ENCODE peak calls at places on chromosomes 1 and 21, in eight cellular contexts. Z is activated gamma-delta T cell treated with anti-CD3 and anti-CD28 coated beads, Interleukin-2, amount 50 U/mL, for 16 hours; Y is NCI-H2081; E is activated CD4-positive, alpha-beta memory T cell treated with anti-CD3 and anti-CD28 coated beads for 36 hours; W is OCI-LY7; U is AG04449; J is H7; X is body of pancreas. A is an unnamed sample.

GRCh38 chr21:33989440-33989839 is 73.8 kb upstream of the ATP5PO start:
- DNase-seq in Z (no peak), Y (no peak), E (no peak), W (no peak), U (no peak), J (no peak), X (no peak), A (no peak)

GRCh38 chr1:201536542-201536941 is 2.4 kb upstream of the NAV1 start:
- DNase-seq in Z (no peak), Y (no peak), E (no peak), W (no peak), U (no peak), J (no peak), X (no peak), A (peak)

GRCh38 chr1:24409535-24409934 is 4.0 kb downstream of the STPG1 start:
- DNase-seq in Z (no peak), Y (no peak), E (no peak), W (no peak), U (no peak), J (no peak), X (no peak), A (peak)

GRCh38 chr1:46302091-46303037 is 1.1 kb downstream of the LRRC41 start:
- DNase-seq in Z (peak), Y (peak), E (peak), W (peak), U (no peak), J (peak), X (peak), A (peak)

GRCh38 chr1:186682721-186683120 is 2.5 kb upstream of the PTGS2 start:
- DNase-seq in Z (no peak), Y (no peak), E (no peak), W (no peak), U (no peak), J (no peak), X (no peak), A (peak)

GRCh38 chr1:198564716-198565115 is 24.2 kb upstream of the ATP6V1G3 start:
- DNase-seq in Z (no peak), Y (no peak), E (no peak), W (no peak), U (no peak), J (no peak), X (no peak), A (no peak)

GRCh38 chr1:152190589-152190988 is 31.6 kb upstream of the RPTN start:
- DNase-seq in Z (no peak), Y (no peak), E (no peak), W (no peak), U (no peak), J (no peak), X (no peak), A (no peak)

GRCh38 chr1:154014154-154014910 is 23.8 kb downstream of the RPS27 start:
- DNase-seq in Z (no peak), Y (no peak), E (peak), W (no peak), U (peak), J (no peak), X (no peak), A (no peak)